ENCODE peak calls at places on chromosomes 11 and 22, in six cellular contexts. J is tibial nerve; E is stimulated activated naive CD4-positive, alpha-beta T cell; U is endothelial cell of umbilical vein; M is NCI-H2171; P is GM23248. R is an unnamed sample.

GRCh38 chr11:11776714-11777113 is 65.1 kb upstream of the USP47 start:
- DNase-seq in J (no peak), M (no peak), U (no peak), P (no peak), E (no peak), R (no peak)

GRCh38 chr11:14725150-14725549 is 81.5 kb downstream of the PDE3B start:
- DNase-seq in P (no peak), U (no peak), J (no peak), E (no peak), M (no peak), R (no peak)

GRCh38 chr11:19281041-19281440 is 40.3 kb upstream of the E2F8 start:
- DNase-seq in U (peak), M (no peak), E (no peak), J (no peak), P (peak), R (no peak)

GRCh38 chr22:20777420-20778177 is 3.7 kb downstream of the SERPIND1 start:
- DNase-seq in U (peak), E (no peak), M (no peak), P (peak), J (no peak), R (no peak)

GRCh38 chr11:107385361-107385982 is 72.2 kb downstream of the CWF19L2 start:
- DNase-seq in J (no peak), P (peak), U (no peak), M (no peak), E (no peak), R (no peak)

GRCh38 chr11:70043482-70043881 is 34.6 kb upstream of the ANO1 start:
- DNase-seq in J (no peak), M (no peak), P (no peak), U (no peak), E (no peak), R (no peak)

GRCh38 chr11:126109941-126110731 is 47.5 kb upstream of the CDON start:
- DNase-seq in P (peak), M (no peak), E (no peak), U (no peak), J (no peak), R (no peak)

GRCh38 chr11:115776916-115777315 is 272.7 kb upstream of the CADM1 start:
- DNase-seq in J (no peak), E (no peak), M (no peak), P (no peak), U (no peak), R (no peak)

GRCh38 chr11:79244805-79245197 is 196.0 kb downstream of the TENM4 start:
- DNase-seq in M (no peak), U (no peak), P (no peak), E (no peak), J (no peak), R (no peak)

GRCh38 chr22:38327805-38328204 is 10.6 kb upstream of the CSNK1E start:
- DNase-seq in J (no peak), P (peak), M (no peak), E (no peak), U (peak), R (no peak)

R was measured in nucleus accumbens.